ENCODE peak calls at places on chromosomes 16 and 17, in four cellular contexts. R is heart left ventricle, K is colonic mucosa, U is NT2/D1. C is an unnamed sample. For H3K4me1 and H3K36me3, the result is how much of the 10 kb centered on the place peaks cover.

GRCh38 chr17:52470553-52470952 is 312.0 kb upstream of the CA10 start:
- DNase-seq in K (no peak), R (no peak), U (no peak), C (no peak)

GRCh38 chr17:73801455-73802100 is 157.3 kb upstream of the SDK2 start:
- DNase-seq in R (no peak), U (no peak), K (no peak), C (no peak)

GRCh38 chr17:73340093-73340596 is 28.3 kb upstream of the CDC42EP4 start:
- DNase-seq in K (no peak), R (no peak), U (no peak), C (peak)

GRCh38 chr17:32588982-32589381 is 102.2 kb downstream of the CDK5R1 start:
- DNase-seq in R (no peak), U (peak), K (no peak), C (no peak)

GRCh38 chr17:18087610-18088491 is at the start of gene DRG2:
- DNase-seq in U (peak), R (peak), K (peak), C (peak)

GRCh38 chr16:53131050-53131362 is 76.2 kb downstream of the CHD9 start:
- DNase-seq in R (no peak), K (no peak), U (no peak), C (no peak)

GRCh38 chr17:74118504-74118903 is 85.0 kb upstream of the RPL38 start:
- DNase-seq in U (peak), K (no peak), R (no peak), C (no peak)

GRCh38 chr16:67873435-67874146 is 739 bp downstream of the EDC4 start:
- DNase-seq in K (peak), R (no peak), U (no peak), C (no peak)

GRCh38 chr16:58042001-58042885 is 16.7 kb downstream of the MMP15 start:
- DNase-seq in R (no peak), U (no peak), K (no peak), C (no peak)

GRCh38 chr16:79933586-79933985 is 333.0 kb upstream of the MAF start:
- DNase-seq in U (no peak), K (no peak), R (no peak), C (no peak)

GRCh38 chr17:56652608-56653007 is 59.1 kb downstream of the NOG start:
- DNase-seq in U (no peak), K (no peak), R (no peak), C (no peak)

GRCh38 chr16:4032768-4033167 is 83.5 kb downstream of the ADCY9 start:
- DNase-seq in R (no peak), K (peak), U (no peak), C (peak)

GRCh38 chr17:921161-921560 is 58.4 kb downstream of the NXN start:
- DNase-seq in U (no peak), K (no peak), R (no peak), C (peak)

GRCh38 chr16:84356591-84357116 is 11.7 kb upstream of the ATP2C2 start:
- DNase-seq in U (no peak), R (no peak), K (peak), C (no peak)

GRCh38 chr17:76171701-76172100 is 30.7 kb upstream of the FOXJ1 start:
- DNase-seq in K (no peak), R (no peak), U (no peak), C (no peak)

GRCh38 chr17:57528084-57528451 is 217.0 kb downstream of the CCDC182 start:
- DNase-seq in R (no peak), K (no peak), U (no peak), C (peak)

GRCh38 chr16:16905850-16906249 is 526.9 kb downstream of the NPIPA7 start:
- DNase-seq in K (no peak), U (no peak), R (no peak), C (no peak)

GRCh38 chr16:71645450-71645849 is 19.5 kb downstream of the MARVELD3 start:
- DNase-seq in U (no peak), K (no peak), R (no peak), C (no peak)

GRCh38 chr17:82094931-82095776 is 2.9 kb downstream of the FASN start:
- DNase-seq in R (no peak), K (no peak), U (no peak), C (no peak)

GRCh38 chr16:22257440-22257839 is 39.8 kb upstream of the POLR3E start:
- DNase-seq in R (no peak), U (no peak), K (no peak), C (no peak)

GRCh38 chr16:63602206-63602927 is 1519.5 kb downstream of the CDH11 start:
- DNase-seq in U (no peak), K (no peak), R (no peak), C (no peak)

GRCh38 chr17:12985431-12986285 is 32.2 kb downstream of the ELAC2 start:
- DNase-seq in R (peak), K (no peak), U (no peak), C (no peak)

GRCh38 chr17:14069251-14069981 is at the start of gene COX10:
- DNase-seq in U (peak), K (peak), R (peak), C (peak)

GRCh38 chr17:1486802-1487695 is 5.4 kb downstream of the MYO1C start:
- DNase-seq in K (peak), R (peak), U (no peak), C (peak)

GRCh38 chr17:68355093-68355492 is 63.8 kb downstream of the ARSG start:
- DNase-seq in R (no peak), U (no peak), K (no peak), C (no peak)

GRCh38 chr16:61726125-61726524 is 310.1 kb downstream of the CDH8 start:
- DNase-seq in R (no peak), U (no peak), K (no peak), C (no peak)

GRCh38 chr16:50300942-50301625 is 34.7 kb downstream of the ADCY7 start:
- DNase-seq in U (no peak), R (peak), K (no peak), C (no peak)

GRCh38 chr17:38749222-38750043 is 1.3 kb upstream of the PCGF2 start:
- DNase-seq in U (no peak), K (peak), R (peak), C (peak)

GRCh38 chr16:21083729-21084268 is 66.8 kb downstream of the DNAH3 start:
- DNase-seq in U (peak), K (peak), R (peak), C (peak)

GRCh38 chr17:47763913-47764582 is 31.0 kb downstream of the TBX21 start:
- DNase-seq in U (no peak), K (no peak), R (no peak), C (no peak)

GRCh38 chr17:71432378-71433315 is 688.2 kb upstream of the SOX9 start:
- DNase-seq in K (no peak), R (no peak), U (no peak), C (no peak)

GRCh38 chr16:64522548-64522947 is 599.3 kb downstream of the CDH11 start:
- DNase-seq in U (no peak), R (no peak), K (no peak), C (no peak)

GRCh38 chr17:66306413-66306812 is 4.0 kb downstream of the PRKCA start:
- DNase-seq in U (no peak), K (no peak), R (no peak), C (no peak)

GRCh38 chr17:29713626-29714025 is 90.9 kb upstream of the CORO6 start:
- DNase-seq in U (no peak), K (no peak), R (no peak), C (no peak)

GRCh38 chr16:88504489-88505404 is 51.7 kb downstream of the ZFPM1 start:
- DNase-seq in R (no peak), U (no peak), K (peak), C (no peak)

GRCh38 chr16:1770328-1771071 is 843 bp downstream of the NME3 start:
- DNase-seq in K (peak), U (no peak), R (peak), C (peak)

GRCh38 chr17:7234100-7235012 is at the start of gene DVL2:
- DNase-seq in R (peak), U (peak), K (peak), C (peak)

GRCh38 chr16:10947211-10947787 is 2.9 kb downstream of the CLEC16A start:
- DNase-seq in K (no peak), U (no peak), R (no peak), C (no peak)
- H3K4me1 ChIP-seq in K (under half), U (under half), R (under half), C (under half)

GRCh38 chr17:64502021-64502420 is 4.1 kb downstream of the DDX5 start:
- DNase-seq in R (no peak), U (no peak), K (no peak), C (no peak)
- H3K36me3 ChIP-seq in R (half or more), U (half or more), K (under half), C (under half)

GRCh38 chr17:9792181-9792840 is 919 bp upstream of the DHRS7C start:
- DNase-seq in R (no peak), U (no peak), K (no peak), C (no peak)
- H3K4me1 ChIP-seq in R (under half), U (under half), K (under half), C (under half)

GRCh38 chr17:50619489-50619888 is 15.2 kb upstream of the ABCC3 start:
- DNase-seq in R (no peak), U (no peak), K (no peak), C (no peak)
- H3K36me3 ChIP-seq in R (under half), U (under half), K (under half), C (under half)

DNA sequence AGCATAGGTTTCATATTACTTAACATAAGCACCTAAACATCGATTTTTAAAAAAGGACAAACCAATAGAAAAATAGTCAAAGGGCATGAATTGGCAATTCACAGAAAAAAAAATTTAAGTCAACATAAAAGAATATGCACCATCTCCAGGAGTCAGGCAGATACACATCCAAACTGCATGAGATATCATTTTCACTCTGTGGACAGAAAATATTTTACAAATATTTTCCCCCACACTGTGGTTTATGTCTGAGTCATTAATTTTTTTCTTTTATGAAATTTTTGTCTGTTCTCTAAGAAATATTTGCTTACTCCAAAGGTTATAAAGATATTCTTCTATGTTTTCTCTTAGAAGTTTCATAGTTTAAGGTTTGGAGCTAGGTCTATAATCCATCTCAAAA is 74.4 kb upstream of the DNAH17 start:
- DNase-seq in U (no peak), R (no peak), K (no peak), C (no peak)
- H3K4me1 ChIP-seq in U (under half), R (under half), K (under half), C (under half)

DNA sequence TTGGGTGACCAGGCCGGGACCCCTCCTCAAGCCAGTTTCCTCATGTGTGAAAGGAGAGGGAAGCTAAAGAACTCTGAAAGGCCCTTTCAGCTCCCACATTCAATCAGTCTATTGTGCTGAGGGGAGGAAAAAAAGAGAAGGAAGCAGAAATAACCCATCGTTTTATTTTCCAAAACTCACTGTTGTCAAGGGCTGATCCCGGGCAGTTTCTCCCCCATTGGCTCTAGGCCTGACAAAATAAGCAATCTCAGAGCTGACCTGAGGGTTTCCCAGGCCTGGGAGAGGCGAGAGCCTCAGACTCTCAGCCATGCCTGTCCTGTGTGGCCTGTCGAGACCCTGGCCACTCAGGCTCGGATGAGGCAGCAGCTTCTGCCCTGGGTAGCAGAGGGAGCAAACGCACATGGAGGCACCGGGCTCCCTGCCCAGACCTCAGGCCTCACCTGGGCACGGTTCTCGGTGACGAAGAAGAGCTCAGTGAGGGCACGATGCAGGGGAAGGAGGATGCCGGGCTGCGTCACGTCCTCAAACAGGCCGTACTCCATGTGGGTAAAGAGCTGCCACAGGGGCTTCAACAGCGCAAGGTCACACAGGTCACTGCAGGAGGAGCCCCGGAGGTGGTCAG is 45.0 kb upstream of the ATP2A3 start:
- DNase-seq in K (no peak), U (no peak), R (no peak), C (no peak)
- H3K36me3 ChIP-seq in K (under half), U (half or more), R (half or more), C (half or more)